ENCODE peak calls at places on chromosomes 7 and 10, in seven cellular contexts. M is stimulated activated CD4-positive, alpha-beta T cell treated with anti-CD3 and anti-CD28 coated beads, Interleukin-1b, Interleukin-23, amount 100 ng/mL, for 24 hours; G is mucosa of descending colon; A is M059J; I is EL; Z is foreskin fibroblast; U is fibroblast of lung. L is an unnamed sample.

GRCh38 chr10:4835494-4835918 is 9.5 kb downstream of the AKR1E2 start:
- DNase-seq in I (no peak), G (no peak), Z (no peak), M (no peak), U (no peak), A (no peak), L (no peak)

GRCh38 chr7:822692-823276 is 9.5 kb upstream of the SUN1 start:
- DNase-seq in U (no peak), A (no peak), M (no peak), I (no peak), Z (no peak), G (peak), L (no peak)

GRCh38 chr7:20647908-20648776 is 32.7 kb downstream of the ABCB5 start:
- DNase-seq in M (no peak), G (no peak), Z (no peak), I (peak), U (peak), A (peak), L (no peak)

GRCh38 chr10:521261-521660 is 168.2 kb downstream of the DIP2C start:
- DNase-seq in G (no peak), M (no peak), Z (no peak), I (no peak), U (no peak), A (no peak), L (no peak)

GRCh38 chr7:135856356-135857144 is 107.9 kb upstream of the FAM180A start:
- DNase-seq in M (no peak), Z (no peak), U (peak), I (peak), G (no peak), A (peak), L (no peak)

GRCh38 chr10:130003166-130003565 is 39.1 kb upstream of the EBF3 start:
- DNase-seq in Z (no peak), M (no peak), G (no peak), I (no peak), A (no peak), U (no peak), L (no peak)

GRCh38 chr7:101932053-101932452 is 114.6 kb downstream of the CUX1 start:
- DNase-seq in U (no peak), G (peak), I (no peak), M (no peak), Z (no peak), A (no peak), L (no peak)

GRCh38 chr10:99682752-99683151 is 23.4 kb downstream of the ENTPD7 start:
- DNase-seq in U (no peak), G (no peak), I (no peak), A (peak), M (no peak), Z (no peak), L (no peak)

GRCh38 chr10:98404571-98405396 is 10.2 kb downstream of the PYROXD2 start:
- DNase-seq in Z (peak), U (peak), A (peak), M (no peak), I (peak), G (no peak), L (no peak)

GRCh38 chr10:97101166-97101940 is 84.4 kb downstream of the SLIT1 start:
- DNase-seq in U (no peak), M (no peak), A (no peak), G (no peak), Z (no peak), I (no peak), L (no peak)

GRCh38 chr7:127678947-127679346 is 27.0 kb downstream of the SND1 start:
- DNase-seq in U (peak), A (peak), Z (no peak), M (no peak), I (peak), G (no peak), L (no peak)

GRCh38 chr7:7970113-7970619 is 1.6 kb downstream of the GLCCI1 start:
- DNase-seq in U (no peak), I (no peak), G (no peak), M (no peak), A (no peak), Z (no peak), L (no peak)

GRCh38 chr7:134254311-134254710 is 62.4 kb downstream of the SLC35B4 start:
- DNase-seq in I (peak), U (peak), Z (peak), A (peak), G (no peak), M (no peak), L (no peak)

GRCh38 chr7:129052441-129052840 is 2.5 kb downstream of the TNPO3 start:
- DNase-seq in A (no peak), I (no peak), U (no peak), M (no peak), G (no peak), Z (no peak), L (no peak)

GRCh38 chr10:44378626-44379025 is 6.3 kb downstream of the CXCL12 start:
- DNase-seq in Z (no peak), G (no peak), I (no peak), A (no peak), M (no peak), U (no peak), L (no peak)

GRCh38 chr10:5524721-5525531 is at the start of gene CALML3:
- DNase-seq in Z (no peak), U (no peak), M (no peak), I (no peak), G (peak), A (no peak), L (peak)

GRCh38 chr7:816751-817671 is 15.3 kb upstream of the SUN1 start:
- DNase-seq in Z (no peak), M (no peak), U (no peak), A (peak), G (peak), I (peak), L (no peak)

GRCh38 chr7:25311346-25311745 is 83.1 kb upstream of the NPVF start:
- DNase-seq in U (no peak), Z (no peak), M (no peak), I (no peak), A (peak), G (no peak), L (no peak)

GRCh38 chr7:100897111-100897608 is 1.5 kb upstream of the ACHE start:
- DNase-seq in U (no peak), Z (no peak), M (no peak), I (peak), A (no peak), G (peak), L (peak)

GRCh38 chr7:8442814-8443304 is 9.4 kb downstream of the NXPH1 start:
- DNase-seq in G (peak), Z (peak), I (no peak), M (no peak), U (peak), A (peak), L (peak)

GRCh38 chr7:38311329-38311937 is 38.0 kb upstream of the TARP start:
- DNase-seq in G (peak), Z (no peak), I (peak), M (no peak), U (no peak), A (peak), L (no peak)

GRCh38 chr7:92292981-92293380 is 47.2 kb downstream of the ANKIB1 start:
- DNase-seq in I (no peak), G (no peak), M (no peak), Z (no peak), U (no peak), A (no peak), L (no peak)

GRCh38 chr7:21902240-21902639 is 43.5 kb downstream of the CDCA7L start:
- DNase-seq in M (no peak), U (peak), A (peak), I (peak), Z (peak), G (no peak), L (no peak)

GRCh38 chr7:140230862-140231778 is 54.3 kb upstream of the KDM7A start:
- DNase-seq in M (peak), A (peak), I (peak), Z (peak), U (no peak), G (peak), L (peak)

GRCh38 chr7:27606270-27607209 is 56.1 kb downstream of the HIBADH start:
- DNase-seq in U (peak), A (peak), G (no peak), I (peak), M (no peak), Z (peak), L (no peak)

GRCh38 chr7:151971829-151972228 is 15.6 kb downstream of the GALNTL5 start:
- DNase-seq in Z (no peak), U (no peak), I (no peak), M (no peak), G (no peak), A (no peak), L (no peak)

GRCh38 chr10:5199398-5199797 is 2.8 kb downstream of the AKR1C4 start:
- DNase-seq in Z (no peak), U (no peak), G (no peak), A (peak), I (no peak), M (no peak), L (no peak)

GRCh38 chr7:23020742-23021401 is 6.9 kb upstream of the HYCC1 start:
- DNase-seq in I (peak), U (peak), Z (peak), M (no peak), G (no peak), A (peak), L (no peak)

GRCh38 chr7:32427769-32428291 is 62.4 kb downstream of the LSM5 start:
- DNase-seq in U (peak), Z (peak), I (peak), M (peak), A (peak), G (peak), L (peak)

GRCh38 chr10:70849582-70850016 is 33.9 kb downstream of the SGPL1 start:
- DNase-seq in I (peak), U (peak), G (no peak), M (no peak), Z (peak), A (peak), L (no peak)

GRCh38 chr7:27346531-27347260 is 104.1 kb downstream of the EVX1 start:
- DNase-seq in M (no peak), A (peak), I (peak), Z (peak), U (peak), G (peak), L (peak)

GRCh38 chr7:107879400-107880035 is 11.5 kb upstream of the DLD start:
- DNase-seq in Z (peak), G (no peak), A (peak), I (peak), U (peak), M (no peak), L (peak)

GRCh38 chr7:77729574-77730348 is 33.5 kb downstream of the RSBN1L start:
- DNase-seq in M (no peak), Z (no peak), U (no peak), A (no peak), I (peak), G (no peak), L (no peak)

GRCh38 chr10:126705131-126705530 is 34.6 kb upstream of the C10orf90 start:
- DNase-seq in M (no peak), G (no peak), U (no peak), Z (no peak), A (no peak), I (no peak), L (no peak)

L was measured in stomach.